ENCODE peak calls at places on chromosome 11, in four cellular contexts. One of them, this sample, is unnamed.

GRCh38 chr11:35458846-35459245 is 39.5 kb upstream of the SLC1A2 start:
- DNase-seq in GM23338: no peak
- DNase-seq in neural progenitor cell: no peak
- DNase-seq in A673: peak
- DNase-seq in this sample: no peak

GRCh38 chr11:17802491-17802890 is 67.9 kb downstream of the KCNC1 start:
- DNase-seq in GM23338: no peak
- DNase-seq in neural progenitor cell: no peak
- DNase-seq in A673: no peak
- DNase-seq in this sample: no peak

GRCh38 chr11:113114452-113115027 is 153.3 kb downstream of the NCAM1 start:
- DNase-seq in GM23338: peak
- DNase-seq in neural progenitor cell: peak
- DNase-seq in A673: peak
- DNase-seq in this sample: peak

GRCh38 chr11:103586756-103587155 is 449.7 kb upstream of the DDI1 start:
- DNase-seq in GM23338: no peak
- DNase-seq in neural progenitor cell: no peak
- DNase-seq in A673: no peak
- DNase-seq in this sample: peak

GRCh38 chr11:128451651-128452470 is 135.5 kb downstream of the ETS1 start:
- DNase-seq in GM23338: peak
- DNase-seq in neural progenitor cell: peak
- DNase-seq in A673: no peak
- DNase-seq in this sample: no peak

GRCh38 chr11:100663583-100663982 is 23.5 kb upstream of the ARHGAP42 start:
- DNase-seq in GM23338: peak
- DNase-seq in neural progenitor cell: no peak
- DNase-seq in A673: no peak
- DNase-seq in this sample: no peak

GRCh38 chr11:102831128-102831708 is 12.2 kb downstream of the MMP3 start:
- DNase-seq in GM23338: peak
- DNase-seq in neural progenitor cell: peak
- DNase-seq in A673: no peak
- DNase-seq in this sample: no peak

GRCh38 chr11:109940816-109941215 is 152.4 kb upstream of the ZC3H12C start:
- DNase-seq in GM23338: no peak
- DNase-seq in neural progenitor cell: no peak
- DNase-seq in A673: no peak
- DNase-seq in this sample: peak

GRCh38 chr11:30535818-30536217 is 50.3 kb downstream of the MPPED2 start:
- DNase-seq in GM23338: no peak
- DNase-seq in neural progenitor cell: no peak
- DNase-seq in A673: no peak
- DNase-seq in this sample: no peak

GRCh38 chr11:76730887-76731286 is 52.3 kb upstream of the TSKU start:
- DNase-seq in GM23338: no peak
- DNase-seq in neural progenitor cell: no peak
- DNase-seq in A673: no peak
- DNase-seq in this sample: no peak
- TF ChIP-seq EZH2 in GM23338: no peak
- TF ChIP-seq EZH2 in neural progenitor cell: no peak
- TF ChIP-seq EZH2 in A673: no peak
- TF ChIP-seq EZH2 in this sample: no peak

GRCh38 chr11:65540290-65541092 is 15.6 kb downstream of the SCYL1 start:
- DNase-seq in GM23338: peak
- DNase-seq in neural progenitor cell: peak
- DNase-seq in A673: peak
- DNase-seq in this sample: peak

GRCh38 chr11:65537620-65538231 is 12.8 kb downstream of the SCYL1 start:
- DNase-seq in GM23338: no peak
- DNase-seq in neural progenitor cell: no peak
- DNase-seq in A673: no peak
- DNase-seq in this sample: no peak

GRCh38 chr11:65538232-65538914 is 13.5 kb downstream of the SCYL1 start:
- DNase-seq in GM23338: peak
- DNase-seq in neural progenitor cell: no peak
- DNase-seq in A673: no peak
- DNase-seq in this sample: no peak

GRCh38 chr11:65539401-65540289 is 14.8 kb downstream of the SCYL1 start:
- DNase-seq in GM23338: peak
- DNase-seq in neural progenitor cell: peak
- DNase-seq in A673: no peak
- DNase-seq in this sample: peak

DNA sequence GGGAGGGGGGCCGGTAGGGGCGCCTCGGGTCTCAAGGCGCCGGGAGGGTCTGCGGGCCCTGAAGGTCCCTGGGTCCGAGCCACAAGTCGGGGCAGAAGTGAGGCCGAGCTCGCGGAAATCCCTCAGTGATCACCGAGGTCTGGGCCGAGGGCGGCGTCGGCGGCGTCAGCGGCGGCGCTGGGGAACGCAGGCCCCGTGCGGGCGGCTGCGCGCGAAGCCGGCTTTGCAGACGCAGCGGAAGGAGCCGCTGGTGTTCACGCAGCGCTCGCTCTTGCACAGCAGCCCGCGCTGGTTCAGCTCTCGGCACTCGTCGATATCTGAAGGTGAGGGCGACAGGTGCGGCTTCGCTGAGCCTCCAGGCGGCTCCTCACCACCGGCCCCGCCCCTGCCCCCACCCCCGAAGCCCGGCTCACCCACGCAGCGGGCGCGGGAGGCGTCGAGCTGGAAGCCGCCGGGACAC is 14.1 kb downstream of the SCYL1 start:
- DNase-seq in GM23338: peak
- DNase-seq in neural progenitor cell: peak
- DNase-seq in A673: no peak
- DNase-seq in this sample: no peak
- TF ChIP-seq EZH2 in GM23338: no peak
- TF ChIP-seq EZH2 in neural progenitor cell: no peak
- TF ChIP-seq EZH2 in A673: no peak
- TF ChIP-seq EZH2 in this sample: no peak

GRCh38 chr11:72333657-72334056 is 89.7 kb upstream of the PHOX2A start:
- DNase-seq in GM23338: peak
- DNase-seq in neural progenitor cell: peak
- DNase-seq in A673: no peak
- DNase-seq in this sample: no peak

GRCh38 chr11:72334651-72335050 is 90.7 kb upstream of the PHOX2A start:
- DNase-seq in GM23338: no peak
- DNase-seq in neural progenitor cell: no peak
- DNase-seq in A673: no peak
- DNase-seq in this sample: no peak

GRCh38 chr11:72336163-72336562 is 92.2 kb upstream of the PHOX2A start:
- DNase-seq in GM23338: no peak
- DNase-seq in neural progenitor cell: no peak
- DNase-seq in A673: no peak
- DNase-seq in this sample: no peak

GRCh38 chr11:72338741-72339140 is 94.8 kb upstream of the PHOX2A start:
- DNase-seq in GM23338: no peak
- DNase-seq in neural progenitor cell: no peak
- DNase-seq in A673: no peak
- DNase-seq in this sample: peak

GRCh38 chr11:72338266-72338665 is 94.3 kb upstream of the PHOX2A start:
- DNase-seq in GM23338: no peak
- DNase-seq in neural progenitor cell: no peak
- DNase-seq in A673: no peak
- DNase-seq in this sample: no peak
- TF ChIP-seq EZH2 in GM23338: no peak
- TF ChIP-seq EZH2 in neural progenitor cell: no peak
- TF ChIP-seq EZH2 in A673: no peak
- TF ChIP-seq EZH2 in this sample: no peak

GRCh38 chr11:44939673-44940072 is 11.0 kb downstream of the TP53I11 start:
- DNase-seq in GM23338: peak
- DNase-seq in neural progenitor cell: peak
- DNase-seq in A673: peak
- DNase-seq in this sample: no peak
- TF ChIP-seq EZH2 in GM23338: no peak
- TF ChIP-seq EZH2 in neural progenitor cell: no peak
- TF ChIP-seq EZH2 in A673: no peak
- TF ChIP-seq EZH2 in this sample: no peak

This sample was measured in PC-3.